ENCODE peak calls at places on chromosomes 2 and 18, in seven cellular contexts. C is SK-N-SH, F is upper lobe of left lung, R is spleen, I is GM12891, Z is stomach, A is HepG2. H is an unnamed sample.

GRCh38 chr2:175621847-175622246 is 380.2 kb downstream of the LNPK start:
- DNase-seq in A (no peak), I (no peak), C (no peak), Z (no peak), R (no peak), F (no peak), H (no peak)

GRCh38 chr2:135279209-135279608 is 227.1 kb downstream of the RAB3GAP1 start:
- DNase-seq in R (no peak), C (no peak), A (no peak), F (no peak), Z (no peak), I (no peak), H (no peak)

GRCh38 chr2:105536175-105536574 is 137.3 kb upstream of the FHL2 start:
- DNase-seq in I (no peak), R (no peak), A (no peak), F (no peak), Z (no peak), C (no peak), H (no peak)

GRCh38 chr18:9516437-9517064 is 41.2 kb downstream of the RALBP1 start:
- DNase-seq in A (peak), Z (no peak), I (no peak), C (peak), F (no peak), R (no peak), H (no peak)

GRCh38 chr2:131516011-131516410 is 11.7 kb upstream of the CCDC74A start:
- DNase-seq in F (no peak), C (no peak), I (no peak), Z (no peak), A (no peak), R (peak), H (no peak)

GRCh38 chr2:191857406-191857805 is 10.5 kb upstream of the CAVIN2 start:
- DNase-seq in Z (no peak), I (no peak), C (no peak), R (no peak), A (no peak), F (no peak), H (no peak)

GRCh38 chr2:170298861-170299429 is 121.0 kb downstream of the MYO3B start:
- DNase-seq in Z (no peak), A (no peak), R (no peak), F (no peak), C (no peak), I (no peak), H (no peak)

GRCh38 chr18:3329471-3329870 is 67.5 kb downstream of the MYL12B start:
- DNase-seq in I (no peak), C (no peak), Z (no peak), A (no peak), R (no peak), F (no peak), H (no peak)

GRCh38 chr2:171254666-171255065 is 94.0 kb upstream of the TLK1 start:
- DNase-seq in C (no peak), A (no peak), I (no peak), F (no peak), Z (no peak), R (no peak), H (no peak)

GRCh38 chr2:20444113-20444992 is 2.5 kb upstream of the RHOB start:
- DNase-seq in Z (peak), R (no peak), I (no peak), C (no peak), A (no peak), F (no peak), H (no peak)

GRCh38 chr2:58574873-58575272 is 333.7 kb upstream of the FANCL start:
- DNase-seq in Z (no peak), A (no peak), R (no peak), F (no peak), C (no peak), I (no peak), H (no peak)

GRCh38 chr2:195759877-195760276 is 102.9 kb downstream of the SLC39A10 start:
- DNase-seq in F (no peak), C (no peak), I (no peak), Z (no peak), R (no peak), A (no peak), H (no peak)

GRCh38 chr18:64893349-64893748 is 744.5 kb upstream of the LINC00305 start:
- DNase-seq in A (no peak), Z (no peak), I (no peak), F (no peak), C (no peak), R (no peak), H (no peak)

GRCh38 chr2:54422072-54422581 is 34.0 kb upstream of the SPTBN1 start:
- DNase-seq in C (no peak), A (no peak), Z (no peak), R (no peak), I (no peak), F (no peak), H (no peak)

GRCh38 chr2:169323841-169324240 is 38.5 kb downstream of the LRP2 start:
- DNase-seq in A (no peak), I (no peak), C (no peak), F (no peak), R (no peak), Z (no peak), H (no peak)

GRCh38 chr18:9175115-9175514 is 38.5 kb downstream of the ANKRD12 start:
- DNase-seq in Z (no peak), C (no peak), F (no peak), A (no peak), R (no peak), I (no peak), H (no peak)

GRCh38 chr2:97834610-97835009 is 121.2 kb downstream of the ZAP70 start:
- DNase-seq in R (no peak), C (no peak), I (no peak), A (no peak), Z (no peak), F (no peak), H (no peak)

GRCh38 chr2:101300164-101300563 is 8.3 kb downstream of the RNF149 start:
- DNase-seq in I (no peak), A (no peak), F (no peak), C (no peak), R (no peak), Z (no peak), H (no peak)

GRCh38 chr2:20144861-20145260 is 80.1 kb downstream of the SDC1 start:
- DNase-seq in A (no peak), R (peak), I (no peak), F (no peak), C (no peak), Z (no peak), H (no peak)

GRCh38 chr18:9916067-9916684 is 2.4 kb downstream of the VAPA start:
- DNase-seq in F (no peak), I (no peak), C (no peak), A (no peak), R (no peak), Z (no peak), H (no peak)

GRCh38 chr18:27599202-27599829 is 414.2 kb upstream of the CHST9 start:
- DNase-seq in Z (peak), R (no peak), C (peak), I (no peak), A (peak), F (no peak), H (no peak)

GRCh38 chr2:95027369-95027720 is 1.8 kb downstream of the MAL start:
- DNase-seq in A (no peak), R (no peak), I (no peak), Z (no peak), F (no peak), C (no peak), H (no peak)

GRCh38 chr2:36163520-36164239 is 191.9 kb upstream of the CRIM1 start:
- DNase-seq in Z (no peak), I (no peak), F (no peak), C (no peak), R (no peak), A (no peak), H (no peak)

GRCh38 chr18:21803495-21803894 is 62.9 kb downstream of the MIB1 start:
- DNase-seq in F (no peak), C (no peak), R (no peak), Z (no peak), I (no peak), A (peak), H (no peak)

GRCh38 chr2:201882353-201883095 is 76.2 kb downstream of the CDK15 start:
- DNase-seq in Z (no peak), R (no peak), C (peak), I (no peak), A (no peak), F (no peak), H (no peak)

GRCh38 chr2:226608393-226608955 is 191.1 kb downstream of the IRS1 start:
- DNase-seq in Z (no peak), R (no peak), A (no peak), F (no peak), C (no peak), I (no peak), H (no peak)

GRCh38 chr18:78620326-78620725 is 359.3 kb upstream of the SALL3 start:
- DNase-seq in C (no peak), A (no peak), Z (no peak), I (no peak), F (no peak), R (no peak), H (no peak)
- TF ChIP-seq POLR2AphosphoS5 in C (no peak), A (no peak), Z (no peak), I (no peak), F (no peak), R (no peak), H (no peak)

GRCh38 chr2:74198461-74199274 is at the start of gene MTHFD2:
- DNase-seq in R (peak), F (peak), I (peak), Z (peak), C (peak), A (peak), H (peak)

GRCh38 chr2:74201596-74201995 is 3.2 kb downstream of the MTHFD2 start:
- DNase-seq in F (no peak), A (no peak), C (no peak), Z (no peak), R (no peak), I (no peak), H (no peak)

GRCh38 chr2:74201196-74201595 is 2.8 kb downstream of the MTHFD2 start:
- DNase-seq in C (no peak), I (no peak), Z (no peak), A (no peak), F (no peak), R (no peak), H (no peak)

GRCh38 chr2:74199275-74199701 is 873 bp downstream of the MTHFD2 start:
- DNase-seq in A (no peak), I (no peak), F (peak), C (no peak), Z (no peak), R (no peak), H (no peak)

DNA sequence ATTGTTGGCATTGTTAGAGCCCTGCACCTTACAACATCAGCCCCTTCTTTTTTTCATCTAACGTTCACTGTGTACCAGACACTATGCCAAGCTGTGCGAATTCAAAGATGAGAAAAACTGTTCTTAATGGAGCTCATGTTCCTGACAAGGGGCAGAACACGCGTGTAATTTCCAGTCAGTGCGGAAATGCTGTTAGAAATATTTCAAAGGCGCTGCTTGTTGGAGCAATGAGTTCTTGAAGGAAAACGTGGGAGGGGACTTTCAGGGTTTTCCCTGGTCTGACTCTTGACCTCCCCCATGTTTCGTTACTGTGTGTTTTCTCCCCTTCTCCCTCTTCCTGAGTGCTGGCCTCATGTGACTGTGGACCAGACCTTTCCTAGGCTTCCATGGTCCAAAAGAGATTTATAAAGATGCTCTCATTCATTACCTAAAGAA is 1.5 kb downstream of the MTHFD2 start:
- DNase-seq in F (no peak), A (no peak), C (no peak), R (no peak), I (no peak), Z (no peak), H (no peak)
- TF ChIP-seq POLR2AphosphoS5 in F (no peak), A (no peak), C (no peak), R (peak), I (peak), Z (no peak), H (peak)

DNA sequence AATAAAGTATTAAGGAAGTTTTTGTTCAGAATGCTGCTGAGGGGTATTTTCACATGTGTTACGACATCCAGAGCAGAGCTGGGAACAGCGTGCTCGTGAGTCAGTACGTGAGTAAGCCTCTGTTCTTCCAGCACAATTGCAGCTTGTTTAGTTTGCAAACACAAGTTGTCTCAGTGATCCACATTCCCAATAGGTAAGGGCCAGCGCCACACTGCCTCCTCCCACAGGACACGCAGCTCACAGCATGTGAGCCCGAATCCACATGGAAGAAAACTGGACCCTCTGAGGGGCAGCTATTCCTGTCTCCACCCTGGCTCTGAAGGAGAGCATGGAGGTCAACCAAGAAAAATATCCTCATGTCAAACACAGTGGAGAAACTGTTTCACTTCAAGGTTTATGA is 173.9 kb upstream of the PID1 start:
- DNase-seq in I (no peak), F (no peak), C (no peak), A (peak), R (no peak), Z (peak), H (no peak)
- TF ChIP-seq POLR2AphosphoS5 in I (no peak), F (peak), C (no peak), A (no peak), R (no peak), Z (peak), H (no peak)

GRCh38 chr2:27073782-27074181 is 2.3 kb upstream of the OST4 start:
- DNase-seq in A (no peak), C (no peak), R (peak), I (no peak), Z (no peak), F (no peak), H (no peak)
- TF ChIP-seq POLR2AphosphoS5 in A (no peak), C (no peak), R (no peak), I (no peak), Z (no peak), F (no peak), H (no peak)

DNA sequence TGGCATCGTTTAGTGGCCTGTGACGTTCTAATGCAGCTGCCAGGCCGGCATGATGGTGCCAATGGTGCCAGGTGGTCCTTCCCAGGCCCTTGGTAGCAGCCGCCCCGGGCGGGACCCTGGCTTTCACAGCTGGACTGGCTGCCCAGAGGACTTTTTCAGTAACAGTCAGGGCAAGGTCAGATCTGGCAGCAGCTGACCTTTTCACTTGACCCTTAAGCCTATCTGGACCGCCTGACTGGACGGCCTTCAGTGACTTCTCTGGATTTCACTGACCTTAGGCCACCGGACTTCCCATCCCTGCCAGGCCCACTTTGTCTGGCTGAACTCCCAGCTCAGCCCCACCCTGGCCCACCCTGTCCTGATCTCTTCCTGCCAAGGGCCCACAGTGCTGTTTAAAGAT is 15.9 kb downstream of the TRIB2 start:
- DNase-seq in A (no peak), I (no peak), R (peak), Z (no peak), F (peak), C (no peak), H (no peak)
- TF ChIP-seq POLR2AphosphoS5 in A (no peak), I (no peak), R (peak), Z (no peak), F (peak), C (no peak), H (no peak)

DNA sequence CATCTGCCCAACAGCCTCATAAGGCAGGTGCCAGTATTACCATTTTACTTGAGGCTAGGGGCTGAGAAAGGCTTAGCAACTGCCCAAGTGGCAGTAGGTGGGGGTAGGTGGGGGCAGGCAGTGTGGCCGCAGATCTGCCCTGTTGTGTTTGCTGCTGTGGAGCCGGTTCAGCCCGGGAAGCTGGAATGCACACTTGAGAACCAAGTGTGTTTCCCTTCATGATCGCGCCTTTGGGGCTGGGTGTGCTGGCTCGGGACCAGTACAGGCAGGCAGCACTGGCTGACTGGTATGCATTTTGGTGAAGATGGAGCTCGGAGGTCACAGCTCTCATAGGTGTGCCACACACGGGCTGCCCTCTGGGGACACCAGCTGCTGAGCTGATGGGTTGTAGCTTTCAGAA is 85.1 kb downstream of the CABLES1 start:
- DNase-seq in R (peak), F (no peak), I (no peak), A (no peak), Z (no peak), C (no peak), H (no peak)
- TF ChIP-seq POLR2AphosphoS5 in R (no peak), F (no peak), I (no peak), A (no peak), Z (no peak), C (no peak), H (no peak)

GRCh38 chr2:119279666-119280065 is 56.0 kb downstream of the STEAP3 start:
- DNase-seq in F (no peak), R (no peak), C (no peak), Z (peak), I (no peak), A (no peak), H (no peak)

GRCh38 chr2:119282966-119283511 is 59.4 kb downstream of the STEAP3 start:
- DNase-seq in C (no peak), I (no peak), F (peak), Z (peak), A (no peak), R (no peak), H (no peak)

GRCh38 chr2:119286661-119287060 is 63.0 kb downstream of the STEAP3 start:
- DNase-seq in A (no peak), C (no peak), R (no peak), F (no peak), I (no peak), Z (no peak), H (no peak)

GRCh38 chr2:119282139-119282965 is 58.7 kb downstream of the STEAP3 start:
- DNase-seq in F (no peak), A (no peak), Z (no peak), I (no peak), R (no peak), C (no peak), H (no peak)

GRCh38 chr2:119283873-119284331 is 60.3 kb downstream of the STEAP3 start:
- DNase-seq in R (no peak), Z (peak), F (no peak), I (no peak), C (no peak), A (no peak), H (no peak)
- TF ChIP-seq POLR2AphosphoS5 in R (no peak), Z (no peak), F (peak), I (no peak), C (no peak), A (no peak), H (no peak)

H was measured in GM12892.